ENCODE peak calls at places on chromosomes 5 and 9, in seven cellular contexts. R is breast epithelium, N is H1, C is GM12878, B is A549, T is HCT116, A is tibial nerve. J is an unnamed sample.

GRCh38 chr5:38925154-38925925 is 79.5 kb downstream of the OSMR start:
- DNase-seq in R (no peak), B (no peak), N (no peak), C (no peak), A (no peak), T (no peak), J (no peak)

GRCh38 chr5:157157492-157157891 is 8.6 kb downstream of the GARIN3 start:
- DNase-seq in T (no peak), R (no peak), A (no peak), B (no peak), C (no peak), N (no peak), J (no peak)

GRCh38 chr9:76423216-76424177 is 29.3 kb upstream of the RFK start:
- DNase-seq in N (no peak), C (no peak), T (no peak), A (no peak), B (no peak), R (no peak), J (no peak)

GRCh38 chr5:136001531-136001930 is 27.3 kb upstream of the TGFBI start:
- DNase-seq in A (peak), C (no peak), R (no peak), N (no peak), T (no peak), B (no peak), J (no peak)

GRCh38 chr5:55172937-55173695 is at the start of gene CDC20B:
- DNase-seq in T (no peak), B (peak), N (no peak), R (no peak), C (no peak), A (peak), J (peak)

GRCh38 chr5:95530441-95530840 is 24.3 kb downstream of the SKIC3 start:
- DNase-seq in N (no peak), B (no peak), A (no peak), R (no peak), C (no peak), T (no peak), J (no peak)

GRCh38 chr9:71929223-71929622 is 17.8 kb downstream of the C9orf85 start:
- DNase-seq in C (no peak), R (no peak), A (no peak), N (no peak), T (no peak), B (no peak), J (no peak)

GRCh38 chr5:39216621-39217020 is 2.7 kb downstream of the FYB1 start:
- DNase-seq in R (no peak), T (no peak), N (no peak), C (no peak), A (no peak), B (no peak), J (no peak)

GRCh38 chr9:37378613-37379004 is 43.9 kb upstream of the GRHPR start:
- DNase-seq in C (no peak), R (no peak), T (no peak), A (no peak), N (no peak), B (no peak), J (no peak)

DNA sequence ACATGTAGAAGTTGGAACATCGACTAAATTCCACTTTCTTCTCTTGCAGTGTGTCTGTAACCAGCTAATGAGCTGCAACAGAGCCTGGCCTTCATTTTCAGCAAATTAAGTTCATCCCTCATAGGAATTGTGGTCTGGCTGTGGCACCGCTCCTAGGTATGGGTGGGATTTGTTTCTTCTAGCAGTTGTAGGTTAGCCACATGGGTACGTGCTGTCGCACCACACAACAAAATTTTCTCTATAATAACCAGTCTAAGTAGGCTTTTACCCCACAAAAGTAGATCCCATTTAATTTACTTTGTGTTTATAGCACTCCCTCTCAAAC is 59.9 kb upstream of the MEF2C start:
- DNase-seq in R (peak), N (no peak), T (no peak), C (no peak), A (no peak), B (no peak), J (no peak)
- H3K27ac ChIP-seq in R (peak), N (no peak), T (no peak), C (no peak), A (no peak), B (no peak), J (no peak)

DNA sequence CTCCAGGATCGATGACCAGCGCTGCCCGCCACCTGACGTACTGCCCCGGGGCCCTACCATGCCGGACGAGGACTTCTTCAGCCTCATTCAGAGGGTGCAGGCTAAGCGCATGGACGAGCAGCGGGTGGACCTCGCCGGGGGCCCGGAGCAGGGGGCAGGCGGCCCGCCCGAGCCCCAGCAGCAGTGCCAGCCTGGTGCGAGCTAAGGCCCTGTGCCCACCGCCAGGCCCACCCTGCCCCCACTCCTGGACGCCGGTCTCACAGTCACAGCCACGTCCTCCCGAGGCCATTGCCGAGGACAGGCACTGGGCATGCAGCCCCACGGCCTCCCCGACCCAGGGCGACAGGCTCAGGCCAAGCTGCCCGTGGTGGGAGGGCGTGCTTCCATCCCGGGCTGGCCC is 5.5 kb downstream of the DNLZ start:
- DNase-seq in A (no peak), B (no peak), C (no peak), R (no peak), T (no peak), N (no peak), J (no peak)
- TF ChIP-seq CTCF in A (no peak), B (no peak), C (no peak), R (no peak), T (no peak), N (no peak), J (no peak)

DNA sequence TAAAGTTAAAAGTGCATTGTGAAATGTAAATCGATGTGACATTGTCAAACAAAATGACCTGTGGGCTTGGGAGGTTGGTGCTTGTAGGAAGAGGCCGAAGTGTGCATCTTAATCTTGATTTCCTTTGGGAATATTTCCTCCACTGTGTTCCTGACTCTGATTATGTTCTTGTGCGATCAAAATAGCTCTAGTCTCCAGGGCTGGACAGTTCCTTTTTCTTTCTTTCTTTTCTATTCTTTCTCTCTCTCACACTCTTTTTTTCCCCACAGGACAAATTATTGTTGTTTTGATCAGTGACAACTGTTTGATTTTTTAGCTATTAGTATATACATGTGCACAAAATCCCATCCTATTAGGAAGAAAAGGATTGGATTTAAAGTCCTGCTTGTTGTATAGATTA is 347.5 kb downstream of the ZSWIM6 start:
- DNase-seq in B (no peak), R (no peak), C (no peak), N (no peak), A (no peak), T (no peak), J (no peak)
- TF ChIP-seq POLR2A in B (no peak), R (no peak), C (no peak), N (no peak), A (no peak), T (no peak), J (no peak)

GRCh38 chr9:6498982-6499381 is 86.0 kb downstream of the UHRF2 start:
- DNase-seq in N (no peak), R (no peak), T (no peak), A (no peak), C (no peak), B (no peak), J (no peak)
- H3K27ac ChIP-seq in N (no peak), R (no peak), T (no peak), A (no peak), C (no peak), B (no peak), J (no peak)

GRCh38 chr5:130555429-130555828 is 609.6 kb downstream of the HINT1 start:
- DNase-seq in N (no peak), T (no peak), B (no peak), R (no peak), C (no peak), A (no peak), J (no peak)
- TF ChIP-seq CTCF in N (peak), T (no peak), B (no peak), R (no peak), C (no peak), A (no peak), J (no peak)

GRCh38 chr5:134735243-134735642 is 3.1 kb upstream of the CAMLG start:
- DNase-seq in A (no peak), C (no peak), B (no peak), N (no peak), T (no peak), R (no peak), J (no peak)

GRCh38 chr5:134738963-134739661 is 764 bp downstream of the CAMLG start:
- DNase-seq in N (no peak), T (peak), R (peak), A (no peak), C (no peak), B (peak), J (no peak)

GRCh38 chr5:134741052-134741451 is 2.7 kb downstream of the CAMLG start:
- DNase-seq in A (no peak), C (no peak), B (no peak), R (no peak), N (no peak), T (no peak), J (no peak)

GRCh38 chr5:134736173-134736812 is 2.1 kb upstream of the CAMLG start:
- DNase-seq in T (no peak), C (no peak), B (no peak), N (no peak), A (no peak), R (no peak), J (no peak)

GRCh38 chr5:134738133-134738962 is at the start of gene CAMLG:
- DNase-seq in N (peak), A (peak), R (peak), C (peak), B (peak), T (peak), J (peak)
- TF ChIP-seq POLR2A in N (peak), A (peak), R (peak), C (peak), B (peak), T (peak), J (peak)

J was measured in right lobe of liver.